ENCODE peak calls at places on chromosome 9, in eight cellular contexts. A, I, N, M, Y, G, X and B are unnamed samples.

GRCh38 chr9:8895498-8896224 is 1096.1 kb upstream of the DMAC1 start:
- DNase-seq in A (peak), I (peak), N (no peak), M (no peak), Y (no peak), G (peak), X (no peak), B (peak)

GRCh38 chr9:129316281-129317030 is 138.4 kb upstream of the IER5L start:
- DNase-seq in A (no peak), I (no peak), N (no peak), M (no peak), Y (no peak), G (no peak), X (no peak), B (no peak)

GRCh38 chr9:4970970-4971641 is 14.0 kb upstream of the JAK2 start:
- DNase-seq in A (no peak), I (no peak), N (peak), M (no peak), Y (no peak), G (no peak), X (no peak), B (peak)

GRCh38 chr9:33868430-33869000 is 51.6 kb downstream of the UBE2R2 start:
- DNase-seq in A (no peak), I (no peak), N (no peak), M (no peak), Y (no peak), G (no peak), X (no peak), B (no peak)

GRCh38 chr9:109317979-109318671 is 2.7 kb downstream of the EPB41L4B start:
- DNase-seq in A (peak), I (no peak), N (no peak), M (no peak), Y (no peak), G (no peak), X (no peak), B (no peak)

GRCh38 chr9:131888923-131889322 is 149.0 kb upstream of the RAPGEF1 start:
- DNase-seq in A (no peak), I (no peak), N (no peak), M (no peak), Y (no peak), G (no peak), X (no peak), B (no peak)

GRCh38 chr9:135137398-135137832 is 49.9 kb downstream of the OLFM1 start:
- DNase-seq in A (peak), I (peak), N (no peak), M (no peak), Y (peak), G (no peak), X (no peak), B (no peak)

GRCh38 chr9:106174331-106174730 is 480.0 kb downstream of the TMEM38B start:
- DNase-seq in A (no peak), I (no peak), N (no peak), M (no peak), Y (no peak), G (no peak), X (no peak), B (no peak)

GRCh38 chr9:19493845-19494244 is 85.0 kb downstream of the ACER2 start:
- DNase-seq in A (no peak), I (no peak), N (no peak), M (no peak), Y (no peak), G (no peak), X (no peak), B (no peak)

GRCh38 chr9:98801562-98801961 is 5.2 kb upstream of the ANKS6 start:
- DNase-seq in A (no peak), I (no peak), N (no peak), M (no peak), Y (no peak), G (no peak), X (no peak), B (no peak)

GRCh38 chr9:64773491-64773931 is 511.5 kb downstream of the FOXD4L5 start:
- DNase-seq in A (peak), I (peak), N (no peak), M (no peak), Y (peak), G (no peak), X (no peak), B (no peak)

GRCh38 chr9:122254761-122255160 is 9.9 kb downstream of the RBM18 start:
- DNase-seq in A (no peak), I (no peak), N (no peak), M (no peak), Y (no peak), G (no peak), X (no peak), B (no peak)

GRCh38 chr9:128891354-128892222 is 9.7 kb downstream of the LRRC8A start:
- DNase-seq in A (no peak), I (no peak), N (no peak), M (no peak), Y (no peak), G (no peak), X (no peak), B (no peak)

GRCh38 chr9:77598510-77598909 is 49.6 kb downstream of the GNA14 start:
- DNase-seq in A (no peak), I (no peak), N (no peak), M (no peak), Y (no peak), G (no peak), X (no peak), B (no peak)

GRCh38 chr9:129336601-129337286 is 158.7 kb upstream of the IER5L start:
- DNase-seq in A (peak), I (no peak), N (no peak), M (no peak), Y (peak), G (no peak), X (no peak), B (no peak)

GRCh38 chr9:134053941-134054761 is 13.7 kb downstream of the BRD3 start:
- DNase-seq in A (no peak), I (no peak), N (no peak), M (no peak), Y (no peak), G (no peak), X (no peak), B (no peak)

GRCh38 chr9:89639367-89639795 is 34.6 kb downstream of the GADD45G start:
- DNase-seq in A (peak), I (no peak), N (no peak), M (no peak), Y (no peak), G (no peak), X (no peak), B (no peak)

GRCh38 chr9:117290306-117290705 is 124.6 kb downstream of the ASTN2 start:
- DNase-seq in A (no peak), I (no peak), N (no peak), M (no peak), Y (no peak), G (no peak), X (no peak), B (no peak)

GRCh38 chr9:138022756-138023393 is 145.3 kb downstream of the CACNA1B start:
- DNase-seq in A (peak), I (no peak), N (no peak), M (no peak), Y (no peak), G (no peak), X (no peak), B (no peak)

GRCh38 chr9:114263853-114264510 is 58.9 kb upstream of the ORM1 start:
- DNase-seq in A (peak), I (no peak), N (no peak), M (no peak), Y (peak), G (no peak), X (no peak), B (no peak)

GRCh38 chr9:21404146-21404545 is 4.8 kb upstream of the IFNA8 start:
- DNase-seq in A (no peak), I (no peak), N (no peak), M (no peak), Y (no peak), G (no peak), X (no peak), B (no peak)

GRCh38 chr9:127186799-127187198 is 64.4 kb upstream of the ANGPTL2 start:
- DNase-seq in A (no peak), I (no peak), N (no peak), M (no peak), Y (no peak), G (no peak), X (no peak), B (no peak)

DNA sequence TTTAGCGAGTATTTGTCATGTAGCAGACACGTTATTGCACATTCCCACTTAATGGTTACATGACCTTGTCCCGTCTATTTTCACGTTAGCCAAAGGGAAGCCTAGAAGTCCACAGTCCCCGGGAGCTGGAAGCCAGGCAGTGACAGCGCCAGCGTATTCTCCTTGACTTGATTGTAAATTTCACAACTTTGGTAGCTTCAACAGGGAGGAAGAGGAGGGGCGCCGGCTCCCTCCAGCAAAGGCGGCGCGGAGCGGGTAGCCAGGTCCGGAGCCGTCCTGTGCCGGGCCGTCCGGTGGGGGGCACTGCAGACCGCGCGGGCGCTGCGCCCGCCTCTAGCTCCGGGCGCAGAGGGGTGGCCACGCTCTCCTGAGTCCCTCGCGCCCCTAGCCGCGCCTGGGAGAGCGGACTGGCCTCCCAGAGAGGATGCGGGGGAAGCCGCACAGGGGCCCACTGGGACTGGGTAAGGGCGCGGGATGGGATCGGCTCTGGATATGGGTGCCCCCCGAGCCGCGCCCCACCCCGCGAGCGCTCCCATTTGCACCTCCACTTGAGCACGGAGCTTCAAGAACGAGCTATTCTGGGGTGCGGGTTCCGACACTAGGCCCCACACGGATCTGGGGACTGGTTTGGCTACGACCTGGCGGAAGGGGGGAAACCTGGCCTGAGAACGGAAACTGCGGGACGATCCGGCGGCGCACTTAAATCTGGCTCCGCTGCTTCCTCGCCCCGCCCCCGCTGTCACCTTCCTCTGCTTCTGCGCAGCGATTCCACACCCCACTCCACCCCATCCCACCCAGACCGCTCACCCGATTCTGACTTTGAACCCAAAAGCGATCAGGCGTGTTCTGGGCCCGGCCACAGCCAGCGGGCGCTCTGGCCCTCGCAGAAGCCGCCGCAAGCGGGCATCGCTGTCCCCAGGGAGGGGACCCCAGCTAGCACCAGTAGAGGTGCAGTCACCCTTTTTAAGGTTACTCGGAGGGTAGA is 23.8 kb downstream of the KLF4 start:
- DNase-seq in A (peak), I (peak), N (no peak), M (no peak), Y (peak), G (no peak), X (no peak), B (peak)
- TF ChIP-seq POLR2AphosphoS5 in A (no peak), I (no peak), N (no peak), M (no peak), Y (no peak), G (no peak), X (no peak), B (no peak)

GRCh38 chr9:14310247-14310646 is 3.7 kb downstream of the NFIB start:
- DNase-seq in A (no peak), I (no peak), N (no peak), M (no peak), Y (no peak), G (no peak), X (no peak), B (no peak)

GRCh38 chr9:14307989-14308750 is 5.8 kb downstream of the NFIB start:
- DNase-seq in A (no peak), I (no peak), N (no peak), M (no peak), Y (no peak), G (no peak), X (no peak), B (no peak)

GRCh38 chr9:14308751-14309140 is 5.2 kb downstream of the NFIB start:
- DNase-seq in A (no peak), I (no peak), N (no peak), M (no peak), Y (no peak), G (no peak), X (no peak), B (no peak)

GRCh38 chr9:14306672-14307646 is 7.0 kb downstream of the NFIB start:
- DNase-seq in A (peak), I (no peak), N (no peak), M (no peak), Y (no peak), G (no peak), X (no peak), B (no peak)

DNA sequence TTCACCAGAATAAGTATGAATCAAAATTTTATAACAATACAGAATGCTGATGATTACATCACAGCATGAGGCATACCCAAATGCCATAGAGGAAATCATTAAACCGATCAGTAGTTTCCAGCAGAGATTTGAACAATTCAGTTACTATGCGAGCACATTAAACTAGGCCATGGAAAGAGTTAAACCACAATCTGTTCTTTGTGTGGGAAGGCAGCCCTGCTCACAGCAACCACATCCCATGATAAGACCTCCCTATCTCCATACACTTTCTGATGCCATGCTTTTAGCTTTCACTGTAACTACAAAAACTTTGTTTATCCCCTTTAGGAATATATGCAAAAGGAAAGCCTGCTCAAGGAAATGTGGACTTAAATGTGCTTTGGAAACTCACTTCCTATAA is 4.5 kb downstream of the NFIB start:
- DNase-seq in A (no peak), I (peak), N (no peak), M (no peak), Y (no peak), G (no peak), X (no peak), B (no peak)
- TF ChIP-seq REST in A (no peak), I (no peak), N (no peak), M (no peak), Y (no peak), G (no peak), X (no peak), B (no peak)

GRCh38 chr9:96171749-96172148 is 130.2 kb downstream of the HSD17B3 start:
- DNase-seq in A (no peak), I (no peak), N (no peak), M (no peak), Y (no peak), G (no peak), X (no peak), B (no peak)
- TF ChIP-seq POLR2AphosphoS5 in A (no peak), I (no peak), N (no peak), M (no peak), Y (no peak), G (no peak), X (no peak), B (no peak)

GRCh38 chr9:3646226-3646625 is 120.4 kb upstream of the RFX3 start:
- DNase-seq in A (no peak), I (no peak), N (no peak), M (no peak), Y (no peak), G (no peak), X (no peak), B (no peak)
- TF ChIP-seq REST in A (no peak), I (no peak), N (no peak), M (no peak), Y (no peak), G (no peak), X (no peak), B (no peak)

GRCh38 chr9:73149371-73150067 is 2.1 kb upstream of the ANXA1 start:
- DNase-seq in A (no peak), I (no peak), N (peak), M (no peak), Y (peak), G (no peak), X (peak), B (no peak)
- TF ChIP-seq POLR2AphosphoS5 in A (no peak), I (peak), N (no peak), M (peak), Y (no peak), G (no peak), X (no peak), B (no peak)

GRCh38 chr9:88533951-88534455 is 975 bp upstream of the NXNL2 start:
- DNase-seq in A (peak), I (no peak), N (no peak), M (no peak), Y (peak), G (no peak), X (no peak), B (peak)
- TF ChIP-seq REST in A (no peak), I (no peak), N (no peak), M (no peak), Y (no peak), G (no peak), X (no peak), B (no peak)

GRCh38 chr9:70577671-70578070 is 163.2 kb upstream of the KLF9 start:
- DNase-seq in A (no peak), I (no peak), N (no peak), M (no peak), Y (no peak), G (no peak), X (no peak), B (no peak)

GRCh38 chr9:70578720-70579119 is 164.3 kb upstream of the KLF9 start:
- DNase-seq in A (peak), I (no peak), N (no peak), M (no peak), Y (no peak), G (no peak), X (no peak), B (no peak)

GRCh38 chr9:70579686-70580085 is 165.2 kb upstream of the KLF9 start:
- DNase-seq in A (no peak), I (no peak), N (no peak), M (no peak), Y (no peak), G (no peak), X (no peak), B (no peak)

GRCh38 chr9:70580593-70581195 is 166.2 kb upstream of the KLF9 start:
- DNase-seq in A (no peak), I (no peak), N (no peak), M (no peak), Y (no peak), G (no peak), X (no peak), B (peak)

DNA sequence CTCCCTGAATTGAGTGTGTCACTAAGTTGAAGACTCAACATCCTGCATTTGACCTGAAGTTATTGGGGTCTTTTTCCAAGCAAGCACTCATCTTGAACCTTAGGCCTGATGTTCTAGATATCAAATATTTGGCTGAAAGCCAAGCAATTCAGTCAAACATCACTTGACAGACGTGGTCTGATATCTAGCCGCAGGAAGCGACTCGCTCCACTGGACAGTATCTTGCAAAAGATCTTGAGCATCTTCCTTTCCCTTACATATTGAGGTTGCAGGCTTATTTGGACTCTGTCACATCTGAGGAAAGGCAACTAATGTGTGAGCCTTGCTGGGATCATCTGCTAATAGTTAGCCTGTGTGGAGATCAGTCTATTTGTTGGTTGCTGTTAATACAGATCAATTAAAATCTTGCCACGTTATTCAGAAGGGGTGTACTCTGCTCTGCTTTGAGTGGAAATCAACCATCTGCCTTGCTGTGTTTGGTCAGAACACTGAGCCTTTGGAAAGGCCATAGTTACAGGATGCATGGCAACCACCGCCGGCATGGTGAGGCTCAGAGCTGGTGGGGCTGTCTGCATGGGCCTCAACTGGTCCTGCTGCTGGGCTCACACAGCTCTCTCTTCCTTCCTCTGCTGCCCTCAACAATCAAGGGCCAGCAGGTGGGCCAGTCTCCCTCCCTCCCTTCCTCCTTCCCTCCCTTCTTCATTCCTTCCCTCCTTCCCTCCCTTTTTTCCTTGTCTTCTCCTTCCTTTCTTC is 166.9 kb upstream of the KLF9 start:
- DNase-seq in A (no peak), I (no peak), N (no peak), M (no peak), Y (no peak), G (no peak), X (no peak), B (no peak)
- TF ChIP-seq POLR2AphosphoS5 in A (no peak), I (no peak), N (no peak), M (no peak), Y (no peak), G (no peak), X (no peak), B (no peak)

GRCh38 chr9:14383296-14383695 is 69.4 kb upstream of the NFIB start:
- DNase-seq in A (no peak), I (no peak), N (no peak), M (no peak), Y (no peak), G (no peak), X (no peak), B (no peak)
- TF ChIP-seq REST in A (no peak), I (no peak), N (no peak), M (no peak), Y (no peak), G (no peak), X (no peak), B (no peak)

DNA sequence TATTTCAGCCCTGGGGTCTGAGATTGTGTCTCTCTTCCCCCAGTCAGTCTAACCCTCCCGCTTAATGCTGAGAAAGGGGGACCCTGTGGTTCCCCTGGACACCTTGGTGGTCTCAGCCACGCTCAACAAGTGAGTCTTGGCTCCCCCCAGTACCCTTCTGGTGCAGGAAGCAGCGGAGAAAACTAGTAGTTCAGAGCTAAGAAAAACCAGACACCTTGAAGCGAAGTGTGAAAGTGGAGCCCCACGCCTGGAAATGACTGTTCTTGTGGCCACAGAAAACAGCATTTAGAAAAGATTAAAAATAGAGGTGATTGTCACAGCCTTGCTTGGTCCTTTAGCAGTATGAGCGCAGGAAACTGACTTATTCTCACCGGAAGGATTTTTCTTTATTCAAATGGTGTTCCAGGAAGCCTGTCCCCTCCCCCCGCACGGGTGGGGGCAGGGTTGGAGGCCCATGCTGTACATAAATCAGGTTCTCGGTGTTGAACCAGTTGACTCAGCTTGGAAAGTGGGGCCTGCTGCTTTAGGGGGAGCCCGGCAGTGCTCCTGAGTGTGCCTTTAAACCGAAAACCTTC is 8.1 kb downstream of the ARPC5L start:
- DNase-seq in A (no peak), I (no peak), N (peak), M (no peak), Y (peak), G (peak), X (no peak), B (peak)
- TF ChIP-seq POLR2AphosphoS5 in A (no peak), I (no peak), N (peak), M (no peak), Y (no peak), G (peak), X (no peak), B (no peak)